ENCODE peak calls at places on chromosomes 11 and 22, in ten cellular contexts. T is stimulated activated CD8-positive, alpha-beta memory T cell treated with anti-CD3 and anti-CD28 coated beads, Interleukin-2, amount 100 ng/mL, for 1 hour; P is stimulated activated CD4-positive, alpha-beta T cell treated with anti-CD3 and anti-CD28 coated beads, TNF-alpha, amount 100 ng/mL, for 48 hours; O is T-helper 9 cell; Y is neural crest cell; G is NCI-H774; N is naive thymus-derived CD8-positive, alpha-beta T cell; Q is sigmoid colon; V is T-cell; W is heart right ventricle. I is an unnamed sample.

GRCh38 chr11:65826972-65827773 is 6.6 kb upstream of the SNX32 start:
- DNase-seq in T (no peak), P (no peak), O (no peak), Y (no peak), G (no peak), N (no peak), Q (no peak), V (no peak), W (no peak), I (no peak)

GRCh38 chr11:73178681-73179080 is 36.6 kb upstream of the FCHSD2 start:
- DNase-seq in T (no peak), P (no peak), O (no peak), Y (no peak), G (no peak), N (no peak), Q (peak), V (no peak), W (no peak), I (no peak)

GRCh38 chr11:15854245-15854644 is 502.1 kb downstream of the SOX6 start:
- DNase-seq in T (no peak), P (no peak), O (no peak), Y (no peak), G (no peak), N (no peak), Q (no peak), V (no peak), W (no peak), I (no peak)

GRCh38 chr11:128054323-128054910 is 532.9 kb downstream of the ETS1 start:
- DNase-seq in T (no peak), P (no peak), O (no peak), Y (no peak), G (no peak), N (no peak), Q (no peak), V (no peak), W (no peak), I (peak)

GRCh38 chr11:116415095-116415494 is 357.7 kb downstream of the BUD13 start:
- DNase-seq in T (no peak), P (no peak), O (no peak), Y (no peak), G (no peak), N (no peak), Q (no peak), V (no peak), W (no peak), I (no peak)

GRCh38 chr11:129732926-129733325 is 82.7 kb upstream of the TMEM45B start:
- DNase-seq in T (no peak), P (no peak), O (no peak), Y (no peak), G (no peak), N (no peak), Q (no peak), V (no peak), W (no peak), I (no peak)

GRCh38 chr22:21457023-21457787 is 10.0 kb upstream of the TMEM191C start:
- DNase-seq in T (no peak), P (no peak), O (no peak), Y (peak), G (no peak), N (no peak), Q (no peak), V (no peak), W (no peak), I (no peak)

GRCh38 chr11:123363556-123363955 is 66.5 kb upstream of the GRAMD1B start:
- DNase-seq in T (no peak), P (no peak), O (no peak), Y (no peak), G (no peak), N (no peak), Q (no peak), V (no peak), W (no peak), I (no peak)

GRCh38 chr11:7077101-7077500 is 11.7 kb upstream of the RBMXL2 start:
- DNase-seq in T (no peak), P (no peak), O (no peak), Y (no peak), G (no peak), N (no peak), Q (no peak), V (no peak), W (no peak), I (no peak)

GRCh38 chr22:23815781-23816551 is 22.8 kb downstream of the DERL3 start:
- DNase-seq in T (no peak), P (no peak), O (no peak), Y (no peak), G (no peak), N (no peak), Q (no peak), V (no peak), W (peak), I (no peak)

GRCh38 chr22:46561435-46561905 is 24.1 kb upstream of the CELSR1 start:
- DNase-seq in T (no peak), P (no peak), O (no peak), Y (no peak), G (no peak), N (no peak), Q (no peak), V (no peak), W (no peak), I (no peak)